ENCODE peak calls at places on chromosomes 12 and 14, in six cellular contexts. Z is RPMI7951, R is GM13977, P is HL-60, K is omental fat pad, E is NCI-H460. D is an unnamed sample.

GRCh38 chr12:53094394-53094787 is 3.1 kb upstream of the IGFBP6 start:
- DNase-seq in P (no peak), K (no peak), R (no peak), Z (no peak), E (no peak), D (no peak)

GRCh38 chr12:112035219-112035765 is 22.1 kb downstream of the ERP29 start:
- DNase-seq in R (no peak), P (no peak), K (no peak), E (no peak), Z (no peak), D (no peak)

GRCh38 chr12:100447405-100447804 is 26.3 kb upstream of the NR1H4 start:
- DNase-seq in R (no peak), Z (no peak), P (no peak), E (no peak), K (no peak), D (no peak)

GRCh38 chr12:31724597-31724996 is 4.2 kb downstream of the AMN1 start:
- DNase-seq in R (no peak), Z (no peak), E (no peak), K (no peak), P (no peak), D (peak)

GRCh38 chr14:90054803-90055202 is 7.0 kb upstream of the KCNK13 start:
- DNase-seq in P (no peak), R (no peak), Z (no peak), E (no peak), K (no peak), D (no peak)

GRCh38 chr14:70036665-70037064 is 152.1 kb downstream of the SLC8A3 start:
- DNase-seq in K (no peak), E (peak), R (no peak), Z (no peak), P (no peak), D (peak)

GRCh38 chr12:131818821-131819585 is 9.2 kb upstream of the MMP17 start:
- DNase-seq in P (peak), E (no peak), R (no peak), K (no peak), Z (no peak), D (no peak)

GRCh38 chr14:58955294-58955821 is 233.1 kb upstream of the DAAM1 start:
- DNase-seq in K (no peak), E (no peak), R (no peak), P (no peak), Z (peak), D (no peak)

GRCh38 chr14:49017451-49017850 is 568.7 kb downstream of the RPS29 start:
- DNase-seq in K (no peak), R (no peak), P (no peak), E (no peak), Z (no peak), D (no peak)

GRCh38 chr12:9735601-9736000 is 2.7 kb upstream of the CLECL1 start:
- DNase-seq in P (no peak), Z (no peak), E (no peak), R (no peak), K (no peak), D (no peak)